ENCODE peak calls at places on chromosomes 7 and 10, in six cellular contexts. Q, L, S, B, A and F are unnamed samples.

GRCh38 chr7:35252584-35252983 is 1.3 kb downstream of the TBX20 start:
- DNase-seq in L (no peak), Q (no peak), S (no peak), B (no peak), A (no peak), F (no peak)

GRCh38 chr7:2040893-2041270 is 191.9 kb downstream of the MAD1L1 start:
- DNase-seq in Q (no peak), B (peak; percentile 59), S (no peak), A (no peak), L (no peak), F (no peak)

GRCh38 chr10:102300289-102300843 is 55.0 kb downstream of the GBF1 start:
- DNase-seq in L (peak; percentile 75), S (no peak), Q (peak; percentile 80), A (no peak), B (no peak), F (no peak)

GRCh38 chr10:15439381-15439837 is 68.3 kb upstream of the FAM171A1 start:
- DNase-seq in A (no peak), B (no peak), Q (peak; percentile 42), L (peak; percentile 76), S (no peak), F (peak; percentile 48)

GRCh38 chr10:34254596-34254995 is 560.5 kb downstream of the PARD3 start:
- DNase-seq in A (no peak), S (no peak), B (no peak), Q (peak; percentile 91), L (peak; percentile 66), F (no peak)

GRCh38 chr7:25117226-25118047 is 7.6 kb downstream of the CYCS start:
- DNase-seq in S (no peak), A (no peak), B (no peak), Q (no peak), L (no peak), F (no peak)

GRCh38 chr7:913736-914520 is 37.6 kb downstream of the GET4 start:
- DNase-seq in B (no peak), L (no peak), Q (no peak), A (no peak), S (peak; percentile 88), F (peak; percentile 73)

GRCh38 chr10:74855027-74855426 is 28.6 kb downstream of the KAT6B start:
- DNase-seq in B (no peak), A (no peak), L (no peak), S (peak; percentile 46), Q (no peak), F (no peak)

GRCh38 chr7:90613088-90613498 is 17.0 kb downstream of the CDK14 start:
- DNase-seq in S (no peak), B (no peak), L (peak; percentile 47), Q (peak; percentile 12), A (no peak), F (no peak)

GRCh38 chr7:79386688-79387422 is 66.6 kb downstream of the MAGI2 start:
- DNase-seq in A (no peak), L (peak; percentile 76), Q (peak; percentile 84), S (no peak), B (no peak), F (no peak)

GRCh38 chr7:37410305-37411209 is 38.1 kb downstream of the ELMO1 start:
- DNase-seq in L (no peak), Q (no peak), S (no peak), B (no peak), A (no peak), F (no peak)

GRCh38 chr7:126436213-126436868 is 816.4 kb downstream of the GRM8 start:
- DNase-seq in B (no peak), S (no peak), A (no peak), Q (no peak), L (peak; percentile 1), F (no peak)